ENCODE peak calls at places on chromosomes 12 and 14, in eight cellular contexts. U is stimulated activated CD4-positive, alpha-beta T cell treated with anti-CD3 and anti-CD28 coated beads, Interleukin-15, amount 100 ng/mL, for 1 hour; R is ovary; F is thoracic aorta; T is RPMI8226; M is posterior vena cava; X is ELF-1; C is lower leg skin. J is an unnamed sample.

GRCh38 chr14:102523200-102524025 is 13.8 kb upstream of the ANKRD9 start:
- DNase-seq in R (no peak), U (no peak), M (peak), C (no peak), X (peak), T (no peak), F (no peak), J (no peak)

GRCh38 chr12:107591095-107591375 is 94.6 kb upstream of the PWP1 start:
- DNase-seq in T (no peak), U (no peak), X (no peak), F (no peak), R (no peak), C (no peak), M (no peak), J (no peak)

GRCh38 chr14:104863923-104864266 is 1.2 kb upstream of the CEP170B start:
- DNase-seq in R (no peak), X (no peak), C (no peak), M (no peak), T (no peak), U (no peak), F (no peak), J (no peak)

GRCh38 chr12:124715121-124715990 is 147.9 kb upstream of the NCOR2 start:
- DNase-seq in U (no peak), X (peak), F (no peak), M (no peak), R (no peak), C (no peak), T (no peak), J (no peak)

GRCh38 chr12:28550757-28551381 is 360.6 kb downstream of the CCDC91 start:
- DNase-seq in T (no peak), M (no peak), X (no peak), C (no peak), R (no peak), F (no peak), U (no peak), J (no peak)

GRCh38 chr14:71004481-71004880 is 97.2 kb downstream of the PCNX1 start:
- DNase-seq in U (no peak), M (no peak), X (no peak), C (no peak), R (no peak), T (no peak), F (no peak), J (no peak)

GRCh38 chr12:5022465-5023061 is 21.1 kb upstream of the KCNA5 start:
- DNase-seq in R (no peak), U (peak), M (no peak), C (no peak), F (no peak), T (peak), X (peak), J (peak)

GRCh38 chr14:32896979-32897723 is 41.5 kb upstream of the NPAS3 start:
- DNase-seq in C (no peak), R (no peak), M (no peak), F (no peak), T (peak), X (no peak), U (no peak), J (no peak)

GRCh38 chr12:13094349-13094748 is 9.1 kb downstream of the GSG1 start:
- DNase-seq in C (no peak), T (peak), F (no peak), U (no peak), X (no peak), M (no peak), R (no peak), J (peak)

GRCh38 chr12:98998697-98999299 is 353.7 kb downstream of the APAF1 start:
- DNase-seq in F (no peak), T (peak), M (no peak), R (no peak), U (no peak), X (no peak), C (no peak), J (peak)

GRCh38 chr12:47986266-47986610 is 18.0 kb downstream of the COL2A1 start:
- DNase-seq in T (no peak), X (no peak), M (peak), F (no peak), C (no peak), U (no peak), R (no peak), J (no peak)

GRCh38 chr14:90905531-90905930 is 89.3 kb upstream of the TTC7B start:
- DNase-seq in F (no peak), M (no peak), U (no peak), C (no peak), R (no peak), T (peak), X (no peak), J (peak)

GRCh38 chr14:30638926-30639325 is 16.8 kb downstream of the SCFD1 start:
- DNase-seq in F (no peak), R (no peak), T (no peak), C (no peak), X (no peak), M (no peak), U (no peak), J (no peak)

GRCh38 chr14:23345987-23346692 is 6.5 kb downstream of the SLC22A17 start:
- DNase-seq in C (no peak), M (no peak), T (no peak), F (no peak), R (no peak), U (no peak), X (peak), J (no peak)

GRCh38 chr12:99250091-99250490 is 397.5 kb upstream of the GARIN6 start:
- DNase-seq in X (peak), F (no peak), C (no peak), U (no peak), R (no peak), T (no peak), M (no peak), J (no peak)

GRCh38 chr12:75766263-75767160 is 255.1 kb upstream of the KRR1 start:
- DNase-seq in T (no peak), R (no peak), U (no peak), M (no peak), C (no peak), X (no peak), F (no peak), J (no peak)

GRCh38 chr12:88781909-88782308 is 201.6 kb upstream of the KITLG start:
- DNase-seq in C (no peak), F (no peak), T (no peak), U (no peak), R (no peak), X (no peak), M (no peak), J (no peak)

GRCh38 chr14:105891221-105891602 is 364.8 kb downstream of the TMEM121 start:
- DNase-seq in F (no peak), R (peak), T (no peak), C (no peak), M (peak), U (no peak), X (no peak), J (no peak)

GRCh38 chr12:67433393-67434175 is 164.4 kb downstream of the CAND1 start:
- DNase-seq in T (no peak), U (no peak), M (no peak), F (no peak), X (no peak), R (no peak), C (no peak), J (no peak)

GRCh38 chr14:68632591-68632895 is 160.3 kb downstream of the ZFP36L1 start:
- DNase-seq in U (no peak), C (peak), X (no peak), R (no peak), T (no peak), M (peak), F (no peak), J (no peak)

GRCh38 chr12:123106640-123107359 is 44.1 kb downstream of the PITPNM2 start:
- DNase-seq in M (no peak), R (no peak), X (peak), U (peak), C (no peak), F (no peak), T (peak), J (peak)

GRCh38 chr14:99592933-99593753 is 10.9 kb downstream of the CCDC85C start:
- DNase-seq in C (no peak), F (no peak), U (no peak), M (peak), R (no peak), T (no peak), X (no peak), J (no peak)

GRCh38 chr12:106096376-106096775 is 42.4 kb downstream of the NUAK1 start:
- DNase-seq in F (peak), T (no peak), X (no peak), C (peak), M (no peak), U (no peak), R (no peak), J (no peak)

GRCh38 chr14:72332054-72332453 is 399.8 kb downstream of the RGS6 start:
- DNase-seq in F (no peak), C (no peak), M (no peak), X (no peak), U (no peak), R (peak), T (peak), J (no peak)

GRCh38 chr14:22646570-22647254 is 2.6 kb upstream of the OR6J1 start:
- DNase-seq in U (no peak), T (no peak), X (no peak), C (no peak), R (no peak), F (no peak), M (no peak), J (no peak)

GRCh38 chr12:32443491-32443890 is 44.1 kb downstream of the FGD4 start:
- DNase-seq in R (no peak), M (no peak), C (no peak), X (no peak), T (no peak), U (no peak), F (no peak), J (no peak)

GRCh38 chr12:55073043-55074022 is 52.9 kb upstream of the OR9K2 start:
- DNase-seq in U (peak), M (peak), R (peak), T (peak), C (peak), X (peak), F (peak), J (peak)

GRCh38 chr12:112433551-112433950 is 14.8 kb downstream of the PTPN11 start:
- DNase-seq in U (no peak), X (no peak), M (no peak), R (no peak), F (no peak), T (no peak), C (no peak), J (no peak)

GRCh38 chr14:67435603-67436002 is 23.6 kb upstream of the PLEK2 start:
- DNase-seq in F (no peak), C (no peak), U (no peak), R (no peak), T (no peak), M (no peak), X (no peak), J (no peak)

GRCh38 chr12:112978163-112979081 is at the start of gene OAS2:
- DNase-seq in C (peak), M (peak), F (no peak), T (peak), X (peak), R (peak), U (peak), J (peak)

GRCh38 chr14:100842799-100843198 is 16.9 kb downstream of the MEG3 start:
- DNase-seq in M (peak), C (peak), T (no peak), F (no peak), R (no peak), U (no peak), X (no peak), J (no peak)

GRCh38 chr14:85958069-85958468 is 428.1 kb downstream of the FLRT2 start:
- DNase-seq in C (no peak), R (no peak), F (no peak), U (no peak), T (no peak), X (no peak), M (no peak), J (no peak)

GRCh38 chr12:6376079-6376941 is 947 bp upstream of the SCNN1A start:
- DNase-seq in F (no peak), M (peak), R (peak), U (no peak), X (peak), T (no peak), C (no peak), J (peak)

GRCh38 chr14:68546839-68547238 is 246.0 kb downstream of the ZFP36L1 start:
- DNase-seq in F (no peak), C (peak), X (no peak), R (peak), U (no peak), T (no peak), M (no peak), J (no peak)

GRCh38 chr14:22472935-22473854 is 115.8 kb downstream of the DAD1 start:
- DNase-seq in C (no peak), F (no peak), M (no peak), U (no peak), X (peak), R (peak), T (peak), J (peak)

GRCh38 chr14:90159688-90160087 is 96.7 kb upstream of the PSMC1 start:
- DNase-seq in R (no peak), X (no peak), C (no peak), T (no peak), M (no peak), F (no peak), U (no peak), J (no peak)

GRCh38 chr12:132075026-132075713 is 68.9 kb downstream of the DDX51 start:
- DNase-seq in T (no peak), U (no peak), M (no peak), C (no peak), F (no peak), X (no peak), R (no peak), J (no peak)

GRCh38 chr12:1870086-1870485 is 48.4 kb downstream of the CACNA2D4 start:
- DNase-seq in F (no peak), R (no peak), T (no peak), C (no peak), M (no peak), U (no peak), X (peak), J (no peak)